ENCODE peak calls at places on chromosomes 13 and 19, in seven cellular contexts. G is transverse colon, N is GM12892, A is ovary, M is IMR-90, L is heart left ventricle, O is tibial nerve. I is an unnamed sample.

GRCh38 chr19:56066152-56067023 is 54.7 kb downstream of the ZNF787 start:
- DNase-seq in O (no peak), A (peak), N (peak), M (peak), L (peak), G (peak), I (peak)

GRCh38 chr13:53170910-53171309 is 142.3 kb downstream of the OLFM4 start:
- DNase-seq in L (no peak), A (no peak), N (no peak), M (no peak), G (no peak), O (no peak), I (no peak)

GRCh38 chr19:21022996-21023395 is 2.5 kb downstream of the ZNF430 start:
- DNase-seq in N (no peak), O (no peak), A (no peak), G (no peak), L (no peak), M (peak), I (no peak)

GRCh38 chr13:50910483-50910805 is 853 bp downstream of the RNASEH2B start:
- DNase-seq in A (no peak), L (peak), N (no peak), G (no peak), M (peak), O (peak), I (peak)

GRCh38 chr13:20461481-20461859 is 64.2 kb downstream of the CRYL1 start:
- DNase-seq in N (no peak), G (no peak), M (peak), O (no peak), A (no peak), L (no peak), I (no peak)

GRCh38 chr13:33152389-33152788 is 133.2 kb downstream of the STARD13 start:
- DNase-seq in M (no peak), N (no peak), G (no peak), O (no peak), L (no peak), A (no peak), I (no peak)

GRCh38 chr19:55460670-55461258 is 678 bp downstream of the ISOC2 start:
- DNase-seq in N (no peak), M (peak), A (peak), L (peak), O (peak), G (peak), I (no peak)

GRCh38 chr13:63567031-63567430 is 2151.4 kb upstream of the PCDH20 start:
- DNase-seq in M (no peak), N (no peak), O (no peak), A (no peak), G (no peak), L (no peak), I (no peak)

GRCh38 chr13:104140557-104140956 is 1074.3 kb upstream of the SLC10A2 start:
- DNase-seq in O (no peak), N (no peak), M (no peak), L (no peak), A (no peak), G (no peak), I (no peak)

GRCh38 chr19:50434525-50434924 is 1.8 kb downstream of the MYBPC2 start:
- DNase-seq in M (no peak), A (no peak), N (no peak), L (no peak), O (no peak), G (peak), I (no peak)

GRCh38 chr13:28347456-28348371 is 147.2 kb downstream of the FLT1 start:
- DNase-seq in L (no peak), N (no peak), O (no peak), M (no peak), A (no peak), G (no peak), I (no peak)

GRCh38 chr13:41059466-41059865 is 1.8 kb upstream of the WBP4 start:
- DNase-seq in O (no peak), G (no peak), M (peak), A (no peak), L (no peak), N (no peak), I (no peak)

GRCh38 chr19:41521860-41522555 is 54.0 kb upstream of the CEACAM21 start:
- DNase-seq in O (no peak), A (no peak), L (no peak), N (no peak), M (no peak), G (no peak), I (no peak)

GRCh38 chr13:73933795-73934194 is 200.4 kb downstream of the KLF12 start:
- DNase-seq in G (no peak), L (no peak), M (no peak), O (no peak), A (no peak), N (no peak), I (no peak)

GRCh38 chr13:48400820-48401219 is 12.1 kb downstream of the LPAR6 start:
- DNase-seq in N (no peak), A (no peak), L (no peak), M (peak), O (no peak), G (no peak), I (no peak)

GRCh38 chr13:80251403-80251802 is 89.5 kb downstream of the SPRY2 start:
- DNase-seq in L (no peak), A (no peak), G (no peak), M (peak), N (no peak), O (peak), I (no peak)

GRCh38 chr19:52778811-52779210 is 7.8 kb downstream of the ZNF600 start:
- DNase-seq in G (no peak), L (no peak), A (no peak), N (no peak), O (no peak), M (peak), I (no peak)

GRCh38 chr13:55999709-56000108 is 1141.0 kb upstream of the PRR20A start:
- DNase-seq in O (no peak), A (no peak), M (no peak), N (no peak), G (no peak), L (no peak), I (no peak)

GRCh38 chr19:44657211-44657921 is 13.7 kb downstream of the PVR start:
- DNase-seq in L (peak), M (peak), N (peak), O (peak), G (peak), A (peak), I (no peak)

GRCh38 chr13:80585531-80585930 is 244.6 kb upstream of the SPRY2 start:
- DNase-seq in N (no peak), A (no peak), M (no peak), G (no peak), O (no peak), L (no peak), I (no peak)

GRCh38 chr19:46736544-46737274 is 9.1 kb upstream of the FKRP start:
- DNase-seq in O (no peak), L (peak), N (no peak), G (no peak), A (peak), M (no peak), I (no peak)

GRCh38 chr13:46624821-46625220 is 71.9 kb downstream of the LRCH1 start:
- DNase-seq in M (no peak), N (no peak), O (no peak), A (no peak), G (no peak), L (no peak), I (no peak)

GRCh38 chr13:29573190-29573589 is 22.3 kb downstream of the SLC7A1 start:
- DNase-seq in G (peak), O (peak), A (peak), L (peak), N (no peak), M (peak), I (no peak)

GRCh38 chr19:49631279-49631588 is 8.7 kb downstream of the RRAS start:
- DNase-seq in L (no peak), A (no peak), O (no peak), N (no peak), M (no peak), G (no peak), I (no peak)

GRCh38 chr13:26971990-26972888 is 199.4 kb downstream of the USP12 start:
- DNase-seq in N (no peak), O (no peak), A (no peak), L (no peak), M (peak), G (peak), I (no peak)

GRCh38 chr19:41626877-41627276 is at the start of gene CEACAM4:
- DNase-seq in L (peak), N (no peak), M (no peak), G (no peak), O (peak), A (no peak), I (no peak)

GRCh38 chr19:56291857-56292256 is 19.3 kb downstream of the EDDM13 start:
- DNase-seq in G (no peak), M (no peak), O (no peak), L (no peak), A (no peak), N (no peak), I (no peak)

GRCh38 chr19:52535831-52536800 is 8.6 kb downstream of the ZNF808 start:
- DNase-seq in M (peak), N (peak), L (peak), G (peak), A (peak), O (peak), I (peak)

GRCh38 chr13:73365240-73365639 is 306.4 kb downstream of the KLF5 start:
- DNase-seq in O (no peak), M (no peak), G (no peak), A (no peak), L (no peak), N (no peak), I (no peak)

GRCh38 chr19:42563352-42564210 is 31.1 kb downstream of the CEACAM8 start:
- DNase-seq in O (peak), A (no peak), N (no peak), G (peak), M (peak), L (no peak), I (peak)

GRCh38 chr19:45553464-45553863 is 31.1 kb downstream of the OPA3 start:
- DNase-seq in L (no peak), A (no peak), M (no peak), O (no peak), G (peak), N (no peak), I (no peak)

GRCh38 chr19:1875646-1876493 is 9.4 kb downstream of the ABHD17A start:
- DNase-seq in L (peak), M (peak), A (peak), N (peak), G (peak), O (peak), I (peak)
- TF ChIP-seq POLR2A in L (peak), M (peak), A (peak), N (peak), G (peak), O (peak), I (peak)

GRCh38 chr19:57350877-57351805 is at the start of gene ZNF304:
- DNase-seq in L (peak), N (peak), G (peak), O (peak), M (peak), A (peak), I (peak)
- TF ChIP-seq POLR2A in L (peak), N (no peak), G (no peak), O (no peak), M (peak), A (no peak), I (peak)

GRCh38 chr19:11792942-11793341 is 5.4 kb upstream of the ZNF491 start:
- DNase-seq in L (no peak), O (no peak), G (no peak), N (no peak), A (no peak), M (no peak), I (no peak)

GRCh38 chr19:11797491-11797890 is 832 bp upstream of the ZNF491 start:
- DNase-seq in N (peak), O (peak), A (peak), G (peak), M (peak), L (peak), I (peak)

GRCh38 chr19:11798391-11799296 is at the start of gene ZNF491:
- DNase-seq in G (peak), L (peak), O (peak), N (peak), M (peak), A (peak), I (peak)
- TF ChIP-seq POLR2A in G (peak), L (peak), O (peak), N (peak), M (peak), A (no peak), I (peak)

DNA sequence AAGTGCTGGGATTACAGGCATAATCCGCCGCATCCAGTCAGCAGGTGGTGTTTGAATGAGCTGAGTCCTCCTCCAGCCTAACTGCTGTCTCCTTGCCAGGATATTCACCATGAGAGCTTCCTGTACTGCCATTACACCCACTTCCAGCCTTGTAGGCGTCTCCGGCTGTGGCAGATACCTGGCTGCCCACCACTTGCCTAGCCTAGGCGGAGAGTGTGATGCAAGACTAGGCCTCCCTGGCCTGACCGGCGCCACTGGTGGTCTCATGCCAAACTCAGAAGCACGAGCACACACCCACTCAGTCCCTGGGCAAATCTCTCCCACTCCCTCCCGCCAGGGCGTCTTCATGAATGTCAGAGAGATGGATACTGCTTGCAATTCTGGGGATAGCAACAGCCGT is 16.6 kb downstream of the IL12RB1 start:
- DNase-seq in M (no peak), A (no peak), L (no peak), N (no peak), G (no peak), O (no peak), I (no peak)
- TF ChIP-seq POLR2A in M (no peak), A (no peak), L (no peak), N (no peak), G (no peak), O (no peak), I (no peak)

GRCh38 chr19:48469056-48469881 is at the start of gene CYTH2:
- DNase-seq in L (peak), O (peak), M (peak), N (peak), G (peak), A (peak), I (peak)
- TF ChIP-seq POLR2A in L (peak), O (peak), M (peak), N (peak), G (peak), A (peak), I (peak)

I was measured in H54.